ENCODE peak calls at places on chromosomes 16 and 17, in seven cellular contexts. P, I, U, D, E, K and F are unnamed samples. For H3K4me1, the result is how much of the 10 kb centered on the place peaks cover.

GRCh38 chr17:5413682-5414081 is 5.8 kb downstream of the NUP88 start:
- DNase-seq in P (peak), I (no peak), U (no peak), D (no peak), E (no peak), K (no peak), F (no peak)

GRCh38 chr17:12726131-12726530 is 60.4 kb downstream of the MYOCD start:
- DNase-seq in P (no peak), I (no peak), U (no peak), D (no peak), E (no peak), K (no peak), F (no peak)

GRCh38 chr17:73307130-73307529 is 4.7 kb downstream of the CDC42EP4 start:
- DNase-seq in P (no peak), I (no peak), U (no peak), D (no peak), E (no peak), K (no peak), F (no peak)

GRCh38 chr16:1512774-1513173 is 19.6 kb downstream of the TELO2 start:
- DNase-seq in P (peak), I (no peak), U (no peak), D (no peak), E (no peak), K (no peak), F (no peak)

GRCh38 chr16:31395647-31396046 is 2.5 kb downstream of the ITGAD start:
- DNase-seq in P (no peak), I (no peak), U (no peak), D (peak), E (no peak), K (peak), F (peak)

GRCh38 chr17:47649972-47650524 is 329 bp downstream of the KPNB1 start:
- DNase-seq in P (no peak), I (no peak), U (no peak), D (peak), E (peak), K (peak), F (no peak)

GRCh38 chr17:62919388-62919787 is 46.6 kb upstream of the TANC2 start:
- DNase-seq in P (peak), I (no peak), U (no peak), D (no peak), E (no peak), K (no peak), F (no peak)

GRCh38 chr16:85227262-85227923 is 115.1 kb upstream of the CIBAR2 start:
- DNase-seq in P (no peak), I (no peak), U (no peak), D (no peak), E (no peak), K (no peak), F (no peak)

GRCh38 chr16:80317132-80318098 is 223.4 kb upstream of the DYNLRB2 start:
- DNase-seq in P (no peak), I (no peak), U (no peak), D (no peak), E (no peak), K (no peak), F (no peak)

GRCh38 chr17:31286587-31286986 is 10.5 kb downstream of the OMG start:
- DNase-seq in P (no peak), I (no peak), U (no peak), D (no peak), E (no peak), K (no peak), F (no peak)

GRCh38 chr16:30636599-30636998 is 14.2 kb upstream of the PRR14 start:
- DNase-seq in P (no peak), I (no peak), U (no peak), D (no peak), E (no peak), K (no peak), F (no peak)

GRCh38 chr17:50079334-50080095 is 15.6 kb upstream of the PDK2 start:
- DNase-seq in P (peak), I (peak), U (peak), D (no peak), E (peak), K (peak), F (no peak)

GRCh38 chr17:1484586-1485310 is 7.7 kb downstream of the MYO1C start:
- DNase-seq in P (peak), I (peak), U (no peak), D (no peak), E (peak), K (peak), F (peak)

GRCh38 chr16:75116081-75116910 is at the start of gene LDHD:
- DNase-seq in P (peak), I (peak), U (peak), D (peak), E (peak), K (peak), F (peak)

GRCh38 chr17:13088666-13089065 is 70.8 kb upstream of the ELAC2 start:
- DNase-seq in P (no peak), I (no peak), U (no peak), D (no peak), E (no peak), K (no peak), F (no peak)

GRCh38 chr16:57479043-57479421 is 7.3 kb downstream of the DOK4 start:
- DNase-seq in P (peak), I (no peak), U (no peak), D (no peak), E (no peak), K (peak), F (no peak)

GRCh38 chr16:19601083-19601976 is 45.8 kb downstream of the VPS35L start:
- DNase-seq in P (peak), I (peak), U (no peak), D (no peak), E (peak), K (no peak), F (peak)

GRCh38 chr17:66171692-66172091 is 20.2 kb downstream of the CEP112 start:
- DNase-seq in P (no peak), I (no peak), U (no peak), D (no peak), E (no peak), K (no peak), F (no peak)

GRCh38 chr17:77372444-77373297 is 231.9 kb downstream of the SEC14L1 start:
- DNase-seq in P (peak), I (peak), U (peak), D (peak), E (no peak), K (peak), F (peak)

GRCh38 chr16:29815032-29815721 is 775 bp upstream of the PAGR1 start:
- DNase-seq in P (no peak), I (peak), U (no peak), D (no peak), E (no peak), K (peak), F (peak)

GRCh38 chr16:84461504-84462295 is 42.8 kb downstream of the MEAK7 start:
- DNase-seq in P (no peak), I (no peak), U (no peak), D (no peak), E (no peak), K (peak), F (no peak)

GRCh38 chr16:50271148-50272041 is 5.0 kb downstream of the ADCY7 start:
- DNase-seq in P (no peak), I (no peak), U (peak), D (no peak), E (no peak), K (peak), F (no peak)

GRCh38 chr16:2687531-2688308 is 5.4 kb downstream of the KCTD5 start:
- DNase-seq in P (no peak), I (no peak), U (no peak), D (no peak), E (no peak), K (peak), F (no peak)

GRCh38 chr16:88999457-89000206 is 22.6 kb upstream of the CBFA2T3 start:
- DNase-seq in P (no peak), I (no peak), U (no peak), D (no peak), E (no peak), K (no peak), F (no peak)

GRCh38 chr16:87707714-87708113 is 58.1 kb downstream of the KLHDC4 start:
- DNase-seq in P (no peak), I (no peak), U (no peak), D (no peak), E (no peak), K (no peak), F (no peak)

GRCh38 chr17:3033248-3033640 is 30.2 kb downstream of the OR1D5 start:
- DNase-seq in P (no peak), I (no peak), U (no peak), D (no peak), E (no peak), K (peak), F (no peak)

GRCh38 chr17:2837147-2837561 is 40.9 kb downstream of the RAP1GAP2 start:
- DNase-seq in P (no peak), I (no peak), U (no peak), D (no peak), E (no peak), K (no peak), F (no peak)

GRCh38 chr17:79246226-79246794 is 171.7 kb downstream of the ENGASE start:
- DNase-seq in P (no peak), I (no peak), U (no peak), D (no peak), E (no peak), K (no peak), F (no peak)

GRCh38 chr17:301681-302299 is 50.8 kb downstream of the RPH3AL start:
- DNase-seq in P (no peak), I (peak), U (peak), D (peak), E (no peak), K (no peak), F (no peak)

GRCh38 chr16:68972720-68973119 is 129.4 kb downstream of the TANGO6 start:
- DNase-seq in P (peak), I (no peak), U (no peak), D (no peak), E (peak), K (no peak), F (no peak)

GRCh38 chr16:57187508-57187854 is 1.4 kb downstream of the RSPRY1 start:
- DNase-seq in P (no peak), I (no peak), U (no peak), D (no peak), E (peak), K (no peak), F (no peak)

GRCh38 chr16:53085539-53086450 is 31.0 kb downstream of the CHD9 start:
- DNase-seq in P (peak), I (no peak), U (no peak), D (no peak), E (no peak), K (no peak), F (no peak)

GRCh38 chr17:50787106-50787505 is 19.8 kb upstream of the ANKRD40CL start:
- DNase-seq in P (no peak), I (no peak), U (no peak), D (no peak), E (no peak), K (no peak), F (no peak)

GRCh38 chr17:30332057-30332542 is 1.8 kb downstream of the TMIGD1 start:
- DNase-seq in P (no peak), I (no peak), U (no peak), D (no peak), E (no peak), K (no peak), F (no peak)

GRCh38 chr17:76264425-76264754 is 758 bp upstream of the UBALD2 start:
- DNase-seq in P (no peak), I (no peak), U (no peak), D (no peak), E (no peak), K (no peak), F (no peak)

GRCh38 chr16:57667526-57668258 is 414 bp upstream of the ADGRG3 start:
- DNase-seq in P (no peak), I (no peak), U (no peak), D (no peak), E (no peak), K (peak), F (no peak)

GRCh38 chr17:71409137-71409536 is 711.7 kb upstream of the SOX9 start:
- DNase-seq in P (no peak), I (no peak), U (no peak), D (no peak), E (no peak), K (no peak), F (no peak)

GRCh38 chr16:85556456-85557082 is 56.6 kb upstream of the GSE1 start:
- DNase-seq in P (no peak), I (peak), U (no peak), D (no peak), E (peak), K (peak), F (peak)

GRCh38 chr16:67525176-67525860 is 3.3 kb upstream of the RIPOR1 start:
- DNase-seq in P (no peak), I (no peak), U (no peak), D (no peak), E (no peak), K (no peak), F (peak)

GRCh38 chr16:67517661-67518423 is 10.8 kb upstream of the RIPOR1 start:
- DNase-seq in P (no peak), I (no peak), U (no peak), D (no peak), E (no peak), K (peak), F (no peak)

GRCh38 chr16:67518676-67519075 is 10.0 kb upstream of the RIPOR1 start:
- DNase-seq in P (no peak), I (no peak), U (no peak), D (no peak), E (no peak), K (no peak), F (no peak)

GRCh38 chr16:67517178-67517492 is 11.5 kb upstream of the RIPOR1 start:
- DNase-seq in P (no peak), I (no peak), U (no peak), D (no peak), E (no peak), K (no peak), F (no peak)

GRCh38 chr16:67521095-67521804 is 7.4 kb upstream of the RIPOR1 start:
- DNase-seq in P (peak), I (peak), U (peak), D (peak), E (peak), K (peak), F (peak)
- TF ChIP-seq POLR2A in P (peak), I (no peak), U (no peak), D (no peak), E (peak), K (no peak), F (no peak)

GRCh38 chr17:68455756-68456528 is 1.4 kb downstream of the WIPI1 start:
- DNase-seq in P (no peak), I (no peak), U (no peak), D (peak), E (no peak), K (no peak), F (no peak)
- H3K4me3 ChIP-seq in P (peak), I (peak), U (peak), D (peak), E (peak), K (peak), F (peak)

GRCh38 chr17:58335061-58335731 is 6.6 kb upstream of the TSPOAP1 start:
- DNase-seq in P (no peak), I (no peak), U (peak), D (no peak), E (no peak), K (peak), F (no peak)
- H3K4me1 ChIP-seq in P (under half), I (under half), U (under half), D (under half), E (under half), K (half or more), F (under half)

GRCh38 chr17:8859029-8859803 is 8.3 kb downstream of the PIK3R6 start:
- DNase-seq in P (no peak), I (no peak), U (no peak), D (peak), E (no peak), K (no peak), F (no peak)

GRCh38 chr17:8851600-8851999 is 15.9 kb downstream of the PIK3R6 start:
- DNase-seq in P (no peak), I (no peak), U (no peak), D (no peak), E (no peak), K (no peak), F (no peak)

GRCh38 chr17:8856869-8857575 is 10.5 kb downstream of the PIK3R6 start:
- DNase-seq in P (no peak), I (no peak), U (no peak), D (no peak), E (no peak), K (no peak), F (no peak)

GRCh38 chr17:8857919-8858318 is 9.6 kb downstream of the PIK3R6 start:
- DNase-seq in P (no peak), I (no peak), U (no peak), D (no peak), E (no peak), K (no peak), F (no peak)

DNA sequence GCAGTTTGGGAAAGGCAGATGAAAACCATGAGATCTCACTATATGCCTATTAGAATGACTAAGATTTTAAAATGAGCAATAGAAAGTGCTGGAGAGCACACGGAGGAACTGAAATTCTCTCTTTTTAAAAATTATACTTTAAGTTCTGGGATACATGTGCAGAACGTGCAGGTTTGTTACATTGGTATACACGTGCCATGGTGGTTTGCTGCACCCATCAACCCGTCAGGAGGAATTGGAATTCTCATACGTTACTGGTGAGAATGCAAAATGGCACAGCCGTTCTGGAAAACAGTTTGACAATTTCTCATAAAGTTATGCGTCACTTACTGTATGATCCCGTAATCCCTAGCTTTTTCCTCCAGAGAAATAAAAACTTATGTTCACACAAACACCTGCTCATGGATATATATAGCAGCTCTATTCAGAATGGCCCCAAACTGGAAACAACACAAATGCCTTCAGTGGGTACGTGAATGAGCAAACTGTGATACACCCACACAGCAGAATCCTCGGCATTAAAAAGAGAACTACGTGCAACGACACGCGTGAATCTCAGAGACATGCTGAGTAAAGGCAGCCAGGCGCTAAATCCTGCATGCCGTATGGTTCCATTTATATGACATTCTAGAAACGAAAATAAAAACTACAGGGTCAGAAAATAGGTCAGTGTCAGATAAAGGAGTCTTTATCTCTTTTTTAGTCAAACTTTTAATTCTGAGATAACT is 11.8 kb downstream of the PIK3R6 start:
- DNase-seq in P (no peak), I (no peak), U (no peak), D (no peak), E (no peak), K (no peak), F (no peak)
- TF ChIP-seq POLR2A in P (no peak), I (no peak), U (no peak), D (no peak), E (no peak), K (no peak), F (no peak)

GRCh38 chr16:54980821-54981220 is 50.2 kb downstream of the IRX5 start:
- DNase-seq in P (no peak), I (no peak), U (no peak), D (no peak), E (no peak), K (no peak), F (no peak)

GRCh38 chr16:54974391-54974790 is 43.7 kb downstream of the IRX5 start:
- DNase-seq in P (no peak), I (no peak), U (no peak), D (no peak), E (no peak), K (no peak), F (no peak)

GRCh38 chr16:54976651-54977200 is 46.1 kb downstream of the IRX5 start:
- DNase-seq in P (no peak), I (no peak), U (no peak), D (no peak), E (no peak), K (no peak), F (no peak)
- H3K4me3 ChIP-seq in P (no peak), I (no peak), U (no peak), D (no peak), E (no peak), K (no peak), F (no peak)

DNA sequence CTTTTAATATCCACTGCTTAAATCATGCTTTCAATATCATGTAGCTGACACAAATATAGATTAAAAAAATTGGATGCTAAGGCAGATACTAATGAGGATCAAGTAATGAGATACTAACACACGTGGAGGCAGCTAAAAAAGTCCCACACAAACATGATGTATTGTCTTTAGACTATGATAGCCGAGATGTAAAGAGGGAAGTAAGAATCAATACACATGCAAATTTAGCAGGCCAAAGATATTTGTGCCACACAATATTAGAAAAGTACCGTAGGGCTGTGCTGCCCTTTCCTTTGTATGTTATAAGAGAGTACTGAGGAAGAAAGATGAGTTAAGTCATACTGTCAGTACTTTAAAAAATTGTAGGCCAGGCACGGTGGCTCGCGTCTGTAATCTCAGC is 51.4 kb upstream of the STAC2 start:
- DNase-seq in P (no peak), I (no peak), U (no peak), D (no peak), E (no peak), K (no peak), F (no peak)
- H3K4me1 ChIP-seq in P (under half), I (under half), U (under half), D (under half), E (under half), K (under half), F (under half)

DNA sequence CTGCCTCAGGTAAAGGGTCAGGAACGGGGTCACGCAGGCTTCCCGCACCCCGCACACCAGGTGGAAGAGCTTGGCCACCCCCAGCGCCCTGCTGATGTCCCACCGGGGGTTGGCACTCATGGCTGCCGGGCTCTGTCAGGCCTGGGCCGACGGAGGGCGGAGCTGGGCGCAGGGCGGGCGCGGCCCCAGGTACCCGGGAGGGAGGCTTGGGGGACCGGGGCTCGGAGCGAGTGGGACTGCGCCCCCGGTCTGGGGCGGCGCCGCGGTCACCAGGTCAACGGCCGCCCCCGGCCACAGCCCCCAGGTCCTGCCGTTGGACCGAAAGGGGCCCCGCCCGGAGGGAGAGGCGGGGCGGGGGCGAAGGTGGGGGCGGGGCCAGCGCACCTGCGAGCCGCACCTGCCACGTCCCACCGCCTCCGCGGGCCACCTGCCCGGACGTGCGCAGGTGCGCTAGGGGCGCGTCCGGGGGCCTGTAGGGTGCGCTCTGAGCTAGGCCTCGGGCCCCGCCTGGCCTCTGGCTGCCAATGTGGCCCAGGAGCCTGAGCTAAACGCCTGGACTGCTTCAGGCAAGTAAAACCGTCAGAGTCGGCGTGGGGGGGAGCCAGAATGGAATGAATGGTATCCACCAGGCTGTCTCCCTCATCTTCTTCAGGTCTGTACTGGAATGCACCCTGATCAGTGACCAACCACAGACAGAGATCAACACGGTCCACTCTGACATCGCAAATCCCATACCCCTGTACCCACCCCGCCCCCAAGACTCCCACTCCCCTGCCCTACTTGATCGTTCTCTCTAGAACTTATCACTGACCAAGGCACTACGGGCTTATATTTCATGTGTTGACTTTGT is at the start of gene MFSD6L:
- DNase-seq in P (no peak), I (no peak), U (no peak), D (no peak), E (no peak), K (peak), F (no peak)
- TF ChIP-seq POLR2A in P (no peak), I (no peak), U (no peak), D (no peak), E (no peak), K (no peak), F (no peak)